ENCODE peak calls at places on chromosomes 2 and 18, in nine cellular contexts. Z, U, N, T, B, R, A, M and C are unnamed samples.

GRCh38 chr18:77702686-77703085 is 453.0 kb downstream of the GALR1 start:
- DNase-seq in Z (no peak), U (no peak), N (peak; percentile 66), T (no peak), B (no peak), R (no peak), A (no peak), M (peak; percentile 32), C (no peak)

GRCh38 chr2:191165190-191165643 is 14.4 kb upstream of the STAT4 start:
- DNase-seq in Z (peak; percentile 45), U (no peak), N (peak; percentile 68), T (peak; percentile 36), B (no peak), R (no peak), A (no peak), M (peak; percentile 80), C (no peak)

GRCh38 chr2:55887351-55887750 is 36.2 kb downstream of the EFEMP1 start:
- DNase-seq in Z (no peak), U (no peak), N (no peak), T (no peak), B (no peak), R (no peak), A (no peak), M (no peak), C (no peak)

GRCh38 chr2:11698009-11698922 is 28.3 kb upstream of the NTSR2 start:
- DNase-seq in Z (no peak), U (peak; percentile 63), N (no peak), T (no peak), B (peak; percentile 81), R (no peak), A (no peak), M (peak; percentile 56), C (no peak)

GRCh38 chr2:161423351-161424178 is 7.5 kb downstream of the TBR1 start:
- DNase-seq in Z (no peak), U (no peak), N (no peak), T (no peak), B (no peak), R (no peak), A (no peak), M (no peak), C (no peak)

GRCh38 chr18:32730620-32731021 is 42.2 kb downstream of the KLHL14 start:
- DNase-seq in Z (no peak), U (no peak), N (peak; percentile 64), T (no peak), B (no peak), R (no peak), A (no peak), M (no peak), C (no peak)

GRCh38 chr18:75408554-75409506 is 18.7 kb downstream of the SMIM21 start:
- DNase-seq in Z (no peak), U (no peak), N (peak; percentile 96), T (peak; percentile 98), B (no peak), R (no peak), A (no peak), M (peak; percentile 99), C (peak; percentile 97)

GRCh38 chr2:105919826-105920225 is 175.1 kb downstream of the NCK2 start:
- DNase-seq in Z (peak; percentile 23), U (no peak), N (peak; percentile 5), T (peak; percentile 62), B (no peak), R (no peak), A (peak; percentile 44), M (peak; percentile 61), C (peak; percentile 16)

GRCh38 chr2:152046940-152047339 is 51.9 kb downstream of the CACNB4 start:
- DNase-seq in Z (no peak), U (no peak), N (no peak), T (no peak), B (no peak), R (no peak), A (no peak), M (no peak), C (no peak)

GRCh38 chr2:80086831-80087230 is 217.7 kb downstream of the LRRTM1 start:
- DNase-seq in Z (no peak), U (no peak), N (no peak), T (no peak), B (no peak), R (no peak), A (no peak), M (no peak), C (peak; percentile 46)

GRCh38 chr2:121479882-121480522 is 50.7 kb upstream of the RNU4ATAC start:
- DNase-seq in Z (peak; percentile 37), U (no peak), N (no peak), T (no peak), B (no peak), R (no peak), A (no peak), M (no peak), C (no peak)

GRCh38 chr2:217434183-217434620 is 568.6 kb downstream of the TNS1 start:
- DNase-seq in Z (peak; percentile 94), U (peak; percentile 81), N (peak; percentile 61), T (peak; percentile 45), B (peak; percentile 86), R (no peak), A (no peak), M (peak; percentile 84), C (peak; percentile 94)

GRCh38 chr2:166994588-166995336 is 106.5 kb downstream of the XIRP2 start:
- DNase-seq in Z (no peak), U (no peak), N (no peak), T (no peak), B (no peak), R (no peak), A (no peak), M (no peak), C (no peak)

GRCh38 chr2:96305979-96306308 is 598 bp upstream of the SNRNP200 start:
- DNase-seq in Z (no peak), U (no peak), N (peak; percentile 37), T (no peak), B (no peak), R (no peak), A (no peak), M (no peak), C (no peak)

GRCh38 chr2:95287336-95287735 is 9.8 kb upstream of the KCNIP3 start:
- DNase-seq in Z (no peak), U (no peak), N (no peak), T (no peak), B (no peak), R (no peak), A (no peak), M (no peak), C (no peak)

GRCh38 chr18:55440988-55441387 is 147.0 kb downstream of the TCF4 start:
- DNase-seq in Z (no peak), U (no peak), N (no peak), T (no peak), B (no peak), R (no peak), A (no peak), M (no peak), C (no peak)

GRCh38 chr18:57220485-57220884 is 73.6 kb downstream of the BOD1L2 start:
- DNase-seq in Z (no peak), U (no peak), N (no peak), T (no peak), B (no peak), R (no peak), A (no peak), M (no peak), C (no peak)

GRCh38 chr2:13605266-13605665 is 888.5 kb downstream of the TRIB2 start:
- DNase-seq in Z (no peak), U (no peak), N (no peak), T (no peak), B (no peak), R (no peak), A (no peak), M (no peak), C (no peak)

GRCh38 chr2:106801256-106801655 is 84.7 kb downstream of the ST6GAL2 start:
- DNase-seq in Z (no peak), U (no peak), N (no peak), T (no peak), B (no peak), R (no peak), A (no peak), M (no peak), C (no peak)

GRCh38 chr18:21571763-21572162 is 28.7 kb downstream of the ESCO1 start:
- DNase-seq in Z (no peak), U (no peak), N (no peak), T (no peak), B (no peak), R (no peak), A (no peak), M (no peak), C (no peak)

GRCh38 chr2:147358375-147358774 is 486.5 kb upstream of the ACVR2A start:
- DNase-seq in Z (no peak), U (no peak), N (no peak), T (no peak), B (no peak), R (no peak), A (no peak), M (no peak), C (no peak)

GRCh38 chr2:202030676-202031075 is 3.0 kb upstream of the FZD7 start:
- DNase-seq in Z (no peak), U (no peak), N (no peak), T (no peak), B (no peak), R (no peak), A (no peak), M (no peak), C (peak; percentile 83)

GRCh38 chr2:29783696-29784095 is 137.7 kb downstream of the ALK start:
- DNase-seq in Z (no peak), U (no peak), N (no peak), T (no peak), B (no peak), R (no peak), A (no peak), M (no peak), C (no peak)